ENCODE peak calls at places on chromosomes 13 and 19, in nine cellular contexts. G, J, O, M, R, F, Y, N and C are unnamed samples.

GRCh38 chr13:91355826-91356710 is 8.6 kb downstream of the MIR17HG start:
- DNase-seq in J (no peak), R (no peak), M (no peak), N (no peak), G (no peak), F (no peak), O (no peak), Y (no peak), C (no peak)

GRCh38 chr19:10808937-10809655 is 26.9 kb downstream of the TMED1 start:
- DNase-seq in F (no peak), M (peak), G (no peak), R (no peak), O (no peak), J (peak), N (no peak), Y (no peak), C (no peak)

GRCh38 chr13:101624210-101624922 is 171.9 kb downstream of the ITGBL1 start:
- DNase-seq in F (no peak), M (peak), R (no peak), J (no peak), N (peak), G (peak), Y (no peak), O (no peak), C (no peak)

GRCh38 chr19:19032420-19033175 is 719 bp downstream of the SUGP2 start:
- DNase-seq in F (peak), M (peak), R (peak), Y (peak), G (peak), O (peak), J (peak), N (peak), C (peak)

GRCh38 chr13:73809561-73809960 is 324.6 kb downstream of the KLF12 start:
- DNase-seq in O (no peak), F (no peak), G (peak), Y (no peak), N (no peak), M (peak), R (no peak), J (no peak), C (no peak)

GRCh38 chr13:65292488-65292901 is 1937.6 kb downstream of the PCDH9 start:
- DNase-seq in F (no peak), G (peak), J (no peak), R (peak), Y (no peak), O (no peak), M (no peak), N (no peak), C (no peak)

GRCh38 chr19:45717983-45718650 is 12.6 kb downstream of the FBXO46 start:
- DNase-seq in N (no peak), R (no peak), M (no peak), J (no peak), O (no peak), G (no peak), Y (no peak), F (no peak), C (no peak)

GRCh38 chr13:32019612-32020233 is 11.9 kb upstream of the FRY start:
- DNase-seq in J (peak), R (peak), Y (peak), M (peak), N (peak), F (no peak), G (peak), O (no peak), C (peak)

GRCh38 chr13:73741111-73741510 is 393.1 kb downstream of the KLF12 start:
- DNase-seq in R (no peak), M (no peak), N (no peak), Y (no peak), O (no peak), F (no peak), G (no peak), J (no peak), C (no peak)

GRCh38 chr13:30818323-30818960 is 83.1 kb downstream of the ALOX5AP start:
- DNase-seq in Y (no peak), R (no peak), J (no peak), G (no peak), M (peak), N (no peak), F (no peak), O (no peak), C (no peak)

GRCh38 chr19:8567522-8568172 is 9.6 kb downstream of the MYO1F start:
- DNase-seq in Y (no peak), N (no peak), R (no peak), J (no peak), M (no peak), G (no peak), O (no peak), F (no peak), C (no peak)

GRCh38 chr13:93847162-93847561 is 620.6 kb downstream of the GPC6 start:
- DNase-seq in M (peak), Y (no peak), G (peak), N (no peak), F (no peak), O (no peak), J (no peak), R (no peak), C (no peak)

GRCh38 chr13:80454245-80454644 is 113.3 kb upstream of the SPRY2 start:
- DNase-seq in N (no peak), Y (no peak), O (no peak), G (no peak), M (peak), R (no peak), F (no peak), J (no peak), C (no peak)

GRCh38 chr19:48569814-48570213 is 17.8 kb downstream of the SULT2B1 start:
- DNase-seq in R (no peak), J (no peak), G (no peak), M (no peak), Y (no peak), F (no peak), O (no peak), N (no peak), C (no peak)

GRCh38 chr13:83798731-83799130 is 83.5 kb downstream of the SLITRK1 start:
- DNase-seq in O (no peak), Y (no peak), J (no peak), F (no peak), R (no peak), N (no peak), M (no peak), G (no peak), C (no peak)

GRCh38 chr19:46546194-46546896 is 50.7 kb upstream of the PNMA8B start:
- DNase-seq in R (no peak), J (no peak), O (no peak), N (peak), F (no peak), M (peak), Y (peak), G (no peak), C (peak)

GRCh38 chr19:19480688-19481087 is 34.7 kb downstream of the TSSK6 start:
- DNase-seq in Y (no peak), R (no peak), M (peak), N (no peak), J (no peak), G (no peak), F (no peak), O (no peak), C (no peak)

GRCh38 chr13:114106991-114107685 is 25.3 kb downstream of the RASA3 start:
- DNase-seq in O (no peak), Y (no peak), F (no peak), M (no peak), N (no peak), G (no peak), R (no peak), J (no peak), C (no peak)

GRCh38 chr13:48234652-48235099 is 1.7 kb downstream of the ITM2B start:
- DNase-seq in M (no peak), N (no peak), O (no peak), G (no peak), J (no peak), Y (no peak), R (no peak), F (no peak), C (no peak)

GRCh38 chr13:20150561-20150960 is 10.3 kb downstream of the GJA3 start:
- DNase-seq in N (no peak), F (no peak), J (no peak), O (no peak), Y (no peak), M (no peak), G (no peak), R (no peak), C (no peak)

GRCh38 chr13:113560645-113561416 is 23.7 kb upstream of the TFDP1 start:
- DNase-seq in M (no peak), F (peak), Y (no peak), G (no peak), O (no peak), N (no peak), J (no peak), R (no peak), C (no peak)

GRCh38 chr19:8333771-8334457 is 9.1 kb downstream of the KANK3 start:
- DNase-seq in M (no peak), O (no peak), F (no peak), R (no peak), Y (peak), N (no peak), J (no peak), G (no peak), C (no peak)

GRCh38 chr19:9847087-9847671 is 12.1 kb downstream of the PIN1 start:
- DNase-seq in M (peak), Y (no peak), R (peak), G (peak), J (no peak), F (no peak), N (peak), O (peak), C (no peak)

GRCh38 chr19:11541238-11541637 is 2.6 kb downstream of the CNN1 start:
- DNase-seq in O (no peak), Y (no peak), N (no peak), R (no peak), F (no peak), J (no peak), M (no peak), G (no peak), C (no peak)

GRCh38 chr13:44281252-44282000 is 92.2 kb upstream of the SERP2 start:
- DNase-seq in R (no peak), O (no peak), G (peak), J (no peak), M (peak), N (no peak), Y (no peak), F (no peak), C (no peak)

GRCh38 chr13:51734786-51735185 is 69.2 kb downstream of the DHRS12 start:
- DNase-seq in Y (no peak), F (no peak), R (no peak), G (no peak), M (peak), N (no peak), O (no peak), J (no peak), C (no peak)

GRCh38 chr13:98487522-98487921 is 89.4 kb downstream of the STK24 start:
- DNase-seq in Y (no peak), M (no peak), O (no peak), R (no peak), J (no peak), G (no peak), F (no peak), N (no peak), C (no peak)

GRCh38 chr13:114064516-114065140 is 67.8 kb downstream of the RASA3 start:
- DNase-seq in G (peak), J (no peak), O (no peak), N (no peak), M (peak), F (no peak), Y (no peak), R (peak), C (no peak)

GRCh38 chr19:15464394-15465385 is at the start of gene RASAL3:
- DNase-seq in G (no peak), O (peak), J (peak), Y (no peak), N (no peak), M (no peak), F (peak), R (no peak), C (no peak)

GRCh38 chr19:33368074-33368864 is 5.2 kb upstream of the CEBPG start:
- DNase-seq in M (peak), Y (no peak), N (no peak), R (no peak), G (peak), O (no peak), F (no peak), J (no peak), C (no peak)

GRCh38 chr19:29528350-29528945 is 2.7 kb downstream of the VSTM2B start:
- DNase-seq in J (no peak), Y (no peak), M (peak), G (peak), O (peak), N (peak), R (peak), F (no peak), C (peak)

GRCh38 chr19:39830847-39831246 is 3.1 kb downstream of the DYRK1B start:
- DNase-seq in N (no peak), G (no peak), J (no peak), M (no peak), R (no peak), F (no peak), Y (no peak), O (no peak), C (no peak)